ENCODE peak calls at places on chromosomes 6 and 20, in nine cellular contexts. One of them, this sample, is unnamed.

GRCh38 chr6:150928882-150929281 is 63.4 kb downstream of the MTHFD1L start:
- DNase-seq in GM23338: peak; percentile 63
- DNase-seq in GM23248: no peak
- DNase-seq in HCT116: no peak
- DNase-seq in neural progenitor cell: peak; percentile 27
- DNase-seq in hepatocyte: no peak
- DNase-seq in MM.1S: no peak
- DNase-seq in PC-3: no peak
- DNase-seq in SK-N-SH: no peak
- DNase-seq in this sample: no peak

GRCh38 chr20:6074145-6074561 is 20.3 kb upstream of the LRRN4 start:
- DNase-seq in GM23338: peak; percentile 41
- DNase-seq in GM23248: no peak
- DNase-seq in HCT116: no peak
- DNase-seq in neural progenitor cell: peak; percentile 18
- DNase-seq in hepatocyte: peak; percentile 49
- DNase-seq in MM.1S: peak; percentile 30
- DNase-seq in PC-3: peak; percentile 26
- DNase-seq in SK-N-SH: peak; percentile 54
- DNase-seq in this sample: peak; percentile 57

GRCh38 chr20:9059931-9060330 is 9.0 kb upstream of the PLCB4 start:
- DNase-seq in GM23338: no peak
- DNase-seq in GM23248: peak; percentile 46
- DNase-seq in HCT116: no peak
- DNase-seq in neural progenitor cell: no peak
- DNase-seq in hepatocyte: no peak
- DNase-seq in MM.1S: no peak
- DNase-seq in PC-3: peak; percentile 64
- DNase-seq in SK-N-SH: no peak
- DNase-seq in this sample: no peak

GRCh38 chr20:51046021-51046985 is 23.4 kb upstream of the KCNG1 start:
- DNase-seq in GM23338: no peak
- DNase-seq in GM23248: no peak
- DNase-seq in HCT116: no peak
- DNase-seq in neural progenitor cell: no peak
- DNase-seq in hepatocyte: no peak
- DNase-seq in MM.1S: no peak
- DNase-seq in PC-3: no peak
- DNase-seq in SK-N-SH: no peak
- DNase-seq in this sample: no peak

GRCh38 chr6:82862543-82862942 is 203.1 kb downstream of the UBE3D start:
- DNase-seq in GM23338: no peak
- DNase-seq in GM23248: peak; percentile 38
- DNase-seq in HCT116: peak; percentile 35
- DNase-seq in neural progenitor cell: no peak
- DNase-seq in hepatocyte: no peak
- DNase-seq in MM.1S: no peak
- DNase-seq in PC-3: peak; percentile 67
- DNase-seq in SK-N-SH: no peak
- DNase-seq in this sample: no peak

GRCh38 chr6:105593805-105594231 is 190.9 kb upstream of the PREP start:
- DNase-seq in GM23338: no peak
- DNase-seq in GM23248: peak; percentile 22
- DNase-seq in HCT116: no peak
- DNase-seq in neural progenitor cell: no peak
- DNase-seq in hepatocyte: no peak
- DNase-seq in MM.1S: no peak
- DNase-seq in PC-3: no peak
- DNase-seq in SK-N-SH: no peak
- DNase-seq in this sample: no peak

GRCh38 chr20:4740774-4741431 is 19.2 kb downstream of the PRND start:
- DNase-seq in GM23338: peak; percentile 91
- DNase-seq in GM23248: peak; percentile 53
- DNase-seq in HCT116: peak; percentile 32
- DNase-seq in neural progenitor cell: peak; percentile 77
- DNase-seq in hepatocyte: peak; percentile 60
- DNase-seq in MM.1S: peak; percentile 50
- DNase-seq in PC-3: peak; percentile 68
- DNase-seq in SK-N-SH: peak; percentile 41
- DNase-seq in this sample: peak; percentile 65

GRCh38 chr6:89483111-89483720 is 50.3 kb downstream of the ANKRD6 start:
- DNase-seq in GM23338: peak; percentile 88
- DNase-seq in GM23248: peak; percentile 41
- DNase-seq in HCT116: no peak
- DNase-seq in neural progenitor cell: peak; percentile 56
- DNase-seq in hepatocyte: no peak
- DNase-seq in MM.1S: no peak
- DNase-seq in PC-3: no peak
- DNase-seq in SK-N-SH: no peak
- DNase-seq in this sample: no peak

GRCh38 chr20:20939006-20939405 is 167.2 kb downstream of the LINC00237 start:
- DNase-seq in GM23338: no peak
- DNase-seq in GM23248: no peak
- DNase-seq in HCT116: no peak
- DNase-seq in neural progenitor cell: no peak
- DNase-seq in hepatocyte: no peak
- DNase-seq in MM.1S: no peak
- DNase-seq in PC-3: no peak
- DNase-seq in SK-N-SH: no peak
- DNase-seq in this sample: no peak

GRCh38 chr6:167154291-167154690 is 3.5 kb downstream of the GPR31 start:
- DNase-seq in GM23338: no peak
- DNase-seq in GM23248: no peak
- DNase-seq in HCT116: no peak
- DNase-seq in neural progenitor cell: no peak
- DNase-seq in hepatocyte: no peak
- DNase-seq in MM.1S: no peak
- DNase-seq in PC-3: no peak
- DNase-seq in SK-N-SH: no peak
- DNase-seq in this sample: no peak

GRCh38 chr6:126039284-126039683 is 52.9 kb downstream of the TRMT11 start:
- DNase-seq in GM23338: no peak
- DNase-seq in GM23248: peak; percentile 51
- DNase-seq in HCT116: no peak
- DNase-seq in neural progenitor cell: no peak
- DNase-seq in hepatocyte: no peak
- DNase-seq in MM.1S: no peak
- DNase-seq in PC-3: peak; percentile 60
- DNase-seq in SK-N-SH: no peak
- DNase-seq in this sample: no peak

GRCh38 chr20:53708129-53708968 is 114.7 kb upstream of the ZNF217 start:
- DNase-seq in GM23338: no peak
- DNase-seq in GM23248: peak; percentile 57
- DNase-seq in HCT116: no peak
- DNase-seq in neural progenitor cell: peak; percentile 16
- DNase-seq in hepatocyte: peak; percentile 28
- DNase-seq in MM.1S: peak; percentile 72
- DNase-seq in PC-3: peak; percentile 96
- DNase-seq in SK-N-SH: no peak
- DNase-seq in this sample: peak; percentile 38

GRCh38 chr6:63640062-63640461 is 4.5 kb downstream of the PHF3 start:
- DNase-seq in GM23338: no peak
- DNase-seq in GM23248: peak; percentile 83
- DNase-seq in HCT116: no peak
- DNase-seq in neural progenitor cell: no peak
- DNase-seq in hepatocyte: no peak
- DNase-seq in MM.1S: no peak
- DNase-seq in PC-3: peak; percentile 63
- DNase-seq in SK-N-SH: no peak
- DNase-seq in this sample: no peak

GRCh38 chr6:17354700-17355403 is 38.5 kb upstream of the CAP2 start:
- DNase-seq in GM23338: no peak
- DNase-seq in GM23248: peak; percentile 26
- DNase-seq in HCT116: peak; percentile 67
- DNase-seq in neural progenitor cell: no peak
- DNase-seq in hepatocyte: peak; percentile 16
- DNase-seq in MM.1S: no peak
- DNase-seq in PC-3: peak; percentile 76
- DNase-seq in SK-N-SH: no peak
- DNase-seq in this sample: peak; percentile 12

GRCh38 chr6:4253604-4254211 is 118.3 kb upstream of the ECI2 start:
- DNase-seq in GM23338: no peak
- DNase-seq in GM23248: peak; percentile 75
- DNase-seq in HCT116: peak; percentile 10
- DNase-seq in neural progenitor cell: no peak
- DNase-seq in hepatocyte: peak; percentile 80
- DNase-seq in MM.1S: no peak
- DNase-seq in PC-3: peak; percentile 80
- DNase-seq in SK-N-SH: no peak
- DNase-seq in this sample: no peak

GRCh38 chr20:31945319-31945718 is 6.5 kb downstream of the PDRG1 start:
- DNase-seq in GM23338: no peak
- DNase-seq in GM23248: no peak
- DNase-seq in HCT116: no peak
- DNase-seq in neural progenitor cell: no peak
- DNase-seq in hepatocyte: no peak
- DNase-seq in MM.1S: no peak
- DNase-seq in PC-3: no peak
- DNase-seq in SK-N-SH: no peak
- DNase-seq in this sample: no peak

GRCh38 chr6:38571721-38572120 is 68.0 kb downstream of the BTBD9 start:
- DNase-seq in GM23338: no peak
- DNase-seq in GM23248: no peak
- DNase-seq in HCT116: no peak
- DNase-seq in neural progenitor cell: no peak
- DNase-seq in hepatocyte: no peak
- DNase-seq in MM.1S: no peak
- DNase-seq in PC-3: no peak
- DNase-seq in SK-N-SH: no peak
- DNase-seq in this sample: no peak
- H3K4me2 ChIP-seq in GM23338: no peak overlapping the region
- H3K4me2 ChIP-seq in GM23248: no peak overlapping the region
- H3K4me2 ChIP-seq in HCT116: no peak overlapping the region
- H3K4me2 ChIP-seq in neural progenitor cell: no peak overlapping the region
- H3K4me2 ChIP-seq in hepatocyte: no peak overlapping the region
- H3K4me2 ChIP-seq in MM.1S: no peak overlapping the region
- H3K4me2 ChIP-seq in PC-3: no peak overlapping the region
- H3K4me2 ChIP-seq in SK-N-SH: no peak overlapping the region
- H3K4me2 ChIP-seq in this sample: peak overlapping the region; percentile 41

GRCh38 chr6:152355166-152355565 is 282.0 kb downstream of the SYNE1 start:
- DNase-seq in GM23338: no peak
- DNase-seq in GM23248: no peak
- DNase-seq in HCT116: no peak
- DNase-seq in neural progenitor cell: peak; percentile 23
- DNase-seq in hepatocyte: no peak
- DNase-seq in MM.1S: no peak
- DNase-seq in PC-3: no peak
- DNase-seq in SK-N-SH: no peak
- DNase-seq in this sample: no peak

GRCh38 chr6:152348116-152348515 is 289.0 kb downstream of the SYNE1 start:
- DNase-seq in GM23338: no peak
- DNase-seq in GM23248: no peak
- DNase-seq in HCT116: no peak
- DNase-seq in neural progenitor cell: no peak
- DNase-seq in hepatocyte: no peak
- DNase-seq in MM.1S: no peak
- DNase-seq in PC-3: no peak
- DNase-seq in SK-N-SH: no peak
- DNase-seq in this sample: no peak

GRCh38 chr6:152353440-152353839 is 283.7 kb downstream of the SYNE1 start:
- DNase-seq in GM23338: no peak
- DNase-seq in GM23248: no peak
- DNase-seq in HCT116: no peak
- DNase-seq in neural progenitor cell: no peak
- DNase-seq in hepatocyte: no peak
- DNase-seq in MM.1S: no peak
- DNase-seq in PC-3: no peak
- DNase-seq in SK-N-SH: no peak
- DNase-seq in this sample: no peak

GRCh38 chr6:152351110-152351509 is 286.1 kb downstream of the SYNE1 start:
- DNase-seq in GM23338: no peak
- DNase-seq in GM23248: no peak
- DNase-seq in HCT116: no peak
- DNase-seq in neural progenitor cell: no peak
- DNase-seq in hepatocyte: no peak
- DNase-seq in MM.1S: no peak
- DNase-seq in PC-3: no peak
- DNase-seq in SK-N-SH: no peak
- DNase-seq in this sample: no peak

GRCh38 chr6:152351742-152352141 is 285.4 kb downstream of the SYNE1 start:
- DNase-seq in GM23338: no peak
- DNase-seq in GM23248: no peak
- DNase-seq in HCT116: no peak
- DNase-seq in neural progenitor cell: no peak
- DNase-seq in hepatocyte: no peak
- DNase-seq in MM.1S: no peak
- DNase-seq in PC-3: no peak
- DNase-seq in SK-N-SH: no peak
- DNase-seq in this sample: no peak
- H3K4me1 ChIP-seq in GM23338: no peaks in the 10 kb centered on the region
- H3K4me1 ChIP-seq in GM23248: peaks cover 7% of the 10 kb centered on the region
- H3K4me1 ChIP-seq in HCT116: no peaks in the 10 kb centered on the region
- H3K4me1 ChIP-seq in neural progenitor cell: peaks cover 6% of the 10 kb centered on the region
- H3K4me1 ChIP-seq in hepatocyte: no peaks in the 10 kb centered on the region
- H3K4me1 ChIP-seq in MM.1S: no peaks in the 10 kb centered on the region
- H3K4me1 ChIP-seq in PC-3: peaks cover 10% of the 10 kb centered on the region
- H3K4me1 ChIP-seq in SK-N-SH: no peaks in the 10 kb centered on the region
- H3K4me1 ChIP-seq in this sample: no peaks in the 10 kb centered on the region

DNA sequence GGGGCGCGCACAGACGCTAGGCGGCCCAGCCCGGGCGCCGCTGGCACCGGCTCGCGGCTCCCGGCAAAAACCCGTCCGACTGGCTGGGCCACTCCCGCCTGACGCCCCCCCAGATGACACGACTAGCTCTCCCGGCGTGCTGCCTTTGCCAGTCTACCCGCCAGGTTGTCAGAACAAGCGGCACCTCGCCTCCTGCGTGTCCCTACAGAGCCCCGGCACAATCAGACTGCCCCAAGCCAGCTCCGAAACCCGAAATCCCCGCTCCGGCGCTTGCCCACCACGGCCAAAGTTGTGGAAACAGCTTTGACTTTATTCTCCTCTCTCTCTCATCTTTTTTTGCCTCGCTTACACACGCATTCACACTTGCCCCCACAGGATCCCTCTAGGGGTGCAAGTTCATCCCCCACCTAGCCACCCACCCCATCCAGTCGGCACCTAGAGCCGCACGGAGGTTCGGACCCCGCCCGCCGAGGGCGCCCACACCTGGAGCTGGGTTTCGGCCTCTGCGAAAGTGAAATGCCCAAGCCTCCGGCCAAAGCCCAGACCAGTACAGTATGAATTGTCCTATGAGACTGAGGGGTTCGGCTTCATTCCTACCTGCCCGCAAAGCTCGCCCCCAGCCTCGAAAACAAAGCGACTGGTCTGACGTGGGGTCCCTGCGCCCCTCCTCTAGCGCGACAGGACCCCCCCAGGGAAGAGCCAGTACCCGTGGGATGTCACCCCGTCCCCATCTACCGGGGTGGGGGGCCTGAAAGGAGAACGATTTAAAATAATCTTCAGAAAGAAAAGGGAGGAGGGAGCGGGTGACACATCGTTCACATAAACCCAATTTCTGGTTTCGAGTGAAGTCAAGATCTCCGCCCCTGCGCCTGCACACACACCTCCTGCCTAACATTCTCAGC is 1.7 kb downstream of the TFAP2A start:
- DNase-seq in GM23338: peak; percentile 68
- DNase-seq in GM23248: peak; percentile 70
- DNase-seq in HCT116: no peak
- DNase-seq in neural progenitor cell: peak; percentile 14
- DNase-seq in hepatocyte: peak; percentile 67
- DNase-seq in MM.1S: peak; percentile 73
- DNase-seq in PC-3: peak; percentile 88
- DNase-seq in SK-N-SH: no peak
- DNase-seq in this sample: peak; percentile 21
- TF ChIP-seq EZH2phosphoT487 in GM23338: peak; percentile 70
- TF ChIP-seq EZH2phosphoT487 in GM23248: no peak
- TF ChIP-seq EZH2phosphoT487 in HCT116: no peak
- TF ChIP-seq EZH2phosphoT487 in neural progenitor cell: peak; percentile 96
- TF ChIP-seq EZH2phosphoT487 in hepatocyte: peak; percentile 49
- TF ChIP-seq EZH2phosphoT487 in MM.1S: no peak
- TF ChIP-seq EZH2phosphoT487 in PC-3: peak; percentile 41
- TF ChIP-seq EZH2phosphoT487 in SK-N-SH: peak; percentile 95
- TF ChIP-seq EZH2phosphoT487 in this sample: no peak

GRCh38 chr6:48429610-48430009 is 318.6 kb upstream of the PTCHD4 start:
- DNase-seq in GM23338: no peak
- DNase-seq in GM23248: no peak
- DNase-seq in HCT116: no peak
- DNase-seq in neural progenitor cell: no peak
- DNase-seq in hepatocyte: no peak
- DNase-seq in MM.1S: no peak
- DNase-seq in PC-3: peak; percentile 6
- DNase-seq in SK-N-SH: no peak
- DNase-seq in this sample: no peak
- H3K4me2 ChIP-seq in GM23338: no peak overlapping the region
- H3K4me2 ChIP-seq in GM23248: peak overlapping the region; percentile 2
- H3K4me2 ChIP-seq in HCT116: peak overlapping the region; percentile 53
- H3K4me2 ChIP-seq in neural progenitor cell: no peak overlapping the region
- H3K4me2 ChIP-seq in hepatocyte: no peak overlapping the region
- H3K4me2 ChIP-seq in MM.1S: no peak overlapping the region
- H3K4me2 ChIP-seq in PC-3: peak overlapping the region; percentile 62
- H3K4me2 ChIP-seq in SK-N-SH: no peak overlapping the region
- H3K4me2 ChIP-seq in this sample: no peak overlapping the region